ENCODE peak calls at places on chromosomes 11 and 22, in six cellular contexts. R is AG04450, V is A673, I is AG09309, N is fibroblast of lung, X is body of pancreas. T is an unnamed sample.

GRCh38 chr11:44358713-44359112 is 48.8 kb upstream of the ALX4 start:
- DNase-seq in R (no peak), V (no peak), I (no peak), N (no peak), X (no peak), T (no peak)

GRCh38 chr22:24054356-24054755 is 43.3 kb downstream of the CABIN1 start:
- DNase-seq in R (no peak), V (no peak), I (no peak), N (peak; percentile 54), X (no peak), T (no peak)

GRCh38 chr22:30605449-30606110 is 1.4 kb upstream of the TCN2 start:
- DNase-seq in R (no peak), V (peak; percentile 67), I (no peak), N (peak; percentile 29), X (peak; percentile 61), T (peak; percentile 59)

GRCh38 chr11:70497536-70498075 is 99.3 kb downstream of the CTTN start:
- DNase-seq in R (no peak), V (no peak), I (no peak), N (no peak), X (no peak), T (no peak)

GRCh38 chr11:105000797-105001196 is 22.2 kb downstream of the CASP5 start:
- DNase-seq in R (no peak), V (peak; percentile 40), I (no peak), N (no peak), X (no peak), T (no peak)

GRCh38 chr11:13183094-13183825 is 94.3 kb upstream of the BMAL1 start:
- DNase-seq in R (no peak), V (peak; percentile 44), I (peak; percentile 35), N (peak; percentile 83), X (no peak), T (peak; percentile 73)

GRCh38 chr11:86116386-86116726 is 47.5 kb upstream of the PICALM start:
- DNase-seq in R (peak; percentile 81), V (no peak), I (peak; percentile 67), N (peak; percentile 99), X (no peak), T (peak; percentile 70)

GRCh38 chr11:22192642-22193347 is at the start of gene ANO5:
- DNase-seq in R (no peak), V (peak; percentile 71), I (no peak), N (peak; percentile 17), X (peak; percentile 83), T (peak; percentile 1)

GRCh38 chr22:37043828-37044538 is 7.6 kb upstream of the KCTD17 start:
- DNase-seq in R (no peak), V (peak; percentile 38), I (no peak), N (peak; percentile 45), X (peak; percentile 93), T (peak; percentile 63)

GRCh38 chr11:69515271-69516245 is 34.1 kb downstream of the LINC01488 start:
- DNase-seq in R (no peak), V (no peak), I (no peak), N (no peak), X (no peak), T (no peak)

GRCh38 chr11:12717851-12718291 is 43.6 kb downstream of the TEAD1 start:
- DNase-seq in R (no peak), V (no peak), I (no peak), N (peak; percentile 54), X (no peak), T (no peak)

GRCh38 chr11:72896431-72896830 is 82.2 kb downstream of the ATG16L2 start:
- DNase-seq in R (no peak), V (peak; percentile 11), I (no peak), N (no peak), X (no peak), T (peak; percentile 1)

GRCh38 chr11:35218956-35219355 is 80.0 kb downstream of the CD44 start:
- DNase-seq in R (peak; percentile 57), V (no peak), I (peak; percentile 51), N (peak; percentile 75), X (no peak), T (no peak)

GRCh38 chr11:19951558-19952083 is 208.7 kb downstream of the DBX1 start:
- DNase-seq in R (no peak), V (peak; percentile 46), I (no peak), N (peak; percentile 54), X (no peak), T (peak; percentile 78)

GRCh38 chr11:43943357-43943930 is 1.0 kb downstream of the C11orf96 start:
- DNase-seq in R (no peak), V (peak; percentile 47), I (no peak), N (peak; percentile 39), X (no peak), T (peak; percentile 36)

GRCh38 chr11:64759722-64760719 is at the start of gene PYGM:
- DNase-seq in R (no peak), V (no peak), I (no peak), N (peak; percentile 36), X (peak; percentile 51), T (peak; percentile 60)

GRCh38 chr11:133215529-133216230 is 316.6 kb downstream of the OPCML start:
- DNase-seq in R (no peak), V (no peak), I (no peak), N (no peak), X (no peak), T (no peak)

GRCh38 chr22:24952837-24953293 is 349 bp downstream of the KIAA1671 start:
- DNase-seq in R (no peak), V (peak; percentile 62), I (no peak), N (peak; percentile 47), X (peak; percentile 70), T (peak; percentile 72)

GRCh38 chr11:64754124-64754918 is 5.5 kb downstream of the PYGM start:
- DNase-seq in R (no peak), V (no peak), I (no peak), N (no peak), X (peak; percentile 11), T (no peak)

GRCh38 chr22:38163844-38164577 is 17.6 kb downstream of the PLA2G6 start:
- DNase-seq in R (no peak), V (no peak), I (no peak), N (no peak), X (no peak), T (no peak)

GRCh38 chr11:112852141-112852853 is 108.9 kb upstream of the NCAM1 start:
- DNase-seq in R (no peak), V (no peak), I (no peak), N (peak; percentile 26), X (no peak), T (peak; percentile 16)

GRCh38 chr11:61776561-61777075 is 15.8 kb downstream of the TMEM258 start:
- DNase-seq in R (peak; percentile 45), V (peak; percentile 78), I (no peak), N (peak; percentile 53), X (peak; percentile 78), T (peak; percentile 82)

GRCh38 chr22:27420186-27420816 is 381.3 kb downstream of the MN1 start:
- DNase-seq in R (no peak), V (no peak), I (no peak), N (peak; percentile 49), X (no peak), T (peak; percentile 51)

GRCh38 chr22:31870890-31871289 is 73.4 kb upstream of the YWHAH start:
- DNase-seq in R (no peak), V (no peak), I (peak; percentile 61), N (peak; percentile 71), X (no peak), T (peak; percentile 58)

GRCh38 chr11:115286614-115287013 is 217.6 kb downstream of the CADM1 start:
- DNase-seq in R (no peak), V (no peak), I (no peak), N (no peak), X (no peak), T (no peak)

GRCh38 chr11:123069878-123070821 is 8.2 kb upstream of the HSPA8 start:
- DNase-seq in R (no peak), V (no peak), I (no peak), N (no peak), X (no peak), T (no peak)
- H3K4me3 ChIP-seq in R (no peak overlapping the region), V (no peak overlapping the region), I (no peak overlapping the region), N (peak overlapping the region; percentile 20), X (no peak overlapping the region), T (no peak overlapping the region)

DNA sequence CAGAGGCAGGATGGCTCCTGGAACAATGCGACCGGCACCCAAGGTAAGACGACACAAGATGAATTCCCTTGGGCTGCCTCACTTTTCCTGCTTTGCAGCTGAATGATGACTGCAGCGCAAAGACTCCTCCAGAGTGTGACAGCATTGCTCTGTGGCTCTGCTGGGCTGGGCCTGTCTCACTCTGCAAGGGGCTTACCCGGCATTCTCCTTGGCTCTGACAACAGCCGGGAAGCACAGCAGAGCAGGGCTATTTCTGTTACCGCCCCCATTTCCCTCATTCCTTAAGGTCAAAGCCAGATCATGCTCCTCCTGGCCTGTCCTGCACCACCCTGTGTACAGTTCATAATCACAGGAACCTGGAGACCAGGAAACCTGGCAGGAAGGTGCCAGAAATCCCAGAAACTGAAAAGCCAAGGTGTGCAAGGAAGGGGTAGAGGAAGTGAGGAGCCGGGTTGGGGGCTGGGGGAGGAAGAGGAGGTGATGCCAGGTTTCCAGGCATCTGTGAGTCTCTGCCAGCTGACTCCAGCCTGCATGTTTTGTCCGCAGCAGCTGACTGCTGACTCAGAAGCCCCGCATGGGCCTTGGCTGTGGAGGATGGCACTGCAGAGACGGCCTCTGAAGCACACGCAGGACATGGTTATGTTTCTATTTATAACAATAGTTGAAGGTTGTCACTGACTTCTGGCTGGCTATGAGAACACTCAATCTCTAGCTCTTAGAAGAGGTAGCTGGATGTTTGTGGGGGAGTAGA is 113.6 kb downstream of the MICAL3 start:
- DNase-seq in R (peak; percentile 68), V (peak; percentile 29), I (peak; percentile 61), N (peak; percentile 90), X (peak; percentile 61), T (peak; percentile 88)
- TF ChIP-seq CTCF in R (peak; percentile 45), V (peak; percentile 40), I (peak; percentile 62), N (peak; percentile 56), X (no peak), T (peak; percentile 55)

GRCh38 chr22:45008853-45009751 is 703 bp downstream of the PHF21B start:
- DNase-seq in R (no peak), V (peak; percentile 48), I (no peak), N (no peak), X (no peak), T (no peak)

GRCh38 chr22:45009881-45010531 is at the start of gene PHF21B:
- DNase-seq in R (no peak), V (peak; percentile 91), I (no peak), N (peak; percentile 40), X (peak; percentile 41), T (peak; percentile 23)

GRCh38 chr22:45007946-45008852 is 1.6 kb downstream of the PHF21B start:
- DNase-seq in R (no peak), V (peak; percentile 61), I (no peak), N (peak; percentile 15), X (no peak), T (no peak)

GRCh38 chr22:45013138-45013537 is 3.3 kb upstream of the PHF21B start:
- DNase-seq in R (no peak), V (no peak), I (no peak), N (no peak), X (no peak), T (no peak)

DNA sequence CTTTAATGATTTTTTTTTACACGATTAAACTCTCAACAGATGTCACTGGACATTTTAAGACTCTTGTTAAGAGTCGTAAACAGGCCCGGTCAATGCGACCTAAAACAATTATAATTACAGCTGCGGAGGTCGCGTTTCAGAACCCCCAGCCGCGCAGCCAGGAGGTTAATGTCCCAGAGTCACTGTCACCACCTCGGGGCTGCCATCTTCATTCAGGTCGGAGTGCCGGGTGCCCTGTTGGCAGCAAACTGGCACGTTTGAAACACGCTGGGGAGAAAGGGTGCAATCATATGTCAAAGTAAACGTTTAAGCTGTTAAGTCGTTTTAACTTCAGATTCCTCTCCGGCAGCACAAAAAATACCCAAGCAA is 711 bp upstream of the PHF21B start:
- DNase-seq in R (no peak), V (no peak), I (no peak), N (no peak), X (no peak), T (no peak)
- H3K4me3 ChIP-seq in R (peak overlapping the region; percentile 60), V (peak overlapping the region; percentile 98), I (peak overlapping the region; percentile 27), N (peak overlapping the region; percentile 51), X (no peak overlapping the region), T (peak overlapping the region; percentile 54)

GRCh38 chr11:106152013-106152412 is 74.6 kb downstream of the AASDHPPT start:
- DNase-seq in R (no peak), V (no peak), I (no peak), N (peak; percentile 86), X (peak; percentile 38), T (peak; percentile 36)
- TF ChIP-seq CTCF in R (peak; percentile 33), V (peak; percentile 35), I (peak; percentile 27), N (no peak), X (peak; percentile 49), T (peak; percentile 26)

T was measured in fibroblast of pulmonary artery.